ENCODE peak calls at places on chromosomes 6 and 20, in six cellular contexts. One of them, this sample, is unnamed.

GRCh38 chr6:6734463-6735455 is 146.2 kb downstream of the LY86 start:
- DNase-seq in iris pigment epithelial cell: no peak
- DNase-seq in cardiac muscle cell: peak; percentile 32
- DNase-seq in T-helper 1 cell: no peak
- DNase-seq in fibroblast of pulmonary artery: peak; percentile 36
- DNase-seq in NCI-H524: peak; percentile 70
- DNase-seq in this sample: no peak

GRCh38 chr20:2084703-2085102 is 16.9 kb upstream of the STK35 start:
- DNase-seq in T-helper 1 cell: no peak
- DNase-seq in cardiac muscle cell: peak; percentile 63
- DNase-seq in fibroblast of pulmonary artery: peak; percentile 41
- DNase-seq in iris pigment epithelial cell: no peak
- DNase-seq in NCI-H524: no peak
- DNase-seq in this sample: no peak

GRCh38 chr20:37437676-37438075 is 83.4 kb upstream of the NNAT start:
- DNase-seq in iris pigment epithelial cell: no peak
- DNase-seq in T-helper 1 cell: no peak
- DNase-seq in fibroblast of pulmonary artery: no peak
- DNase-seq in NCI-H524: no peak
- DNase-seq in cardiac muscle cell: no peak
- DNase-seq in this sample: no peak

GRCh38 chr6:5898563-5898962 is 108.2 kb downstream of the NRN1 start:
- DNase-seq in fibroblast of pulmonary artery: no peak
- DNase-seq in T-helper 1 cell: no peak
- DNase-seq in NCI-H524: no peak
- DNase-seq in cardiac muscle cell: no peak
- DNase-seq in iris pigment epithelial cell: no peak
- DNase-seq in this sample: no peak

GRCh38 chr20:51918561-51918960 is 116.2 kb upstream of the SALL4 start:
- DNase-seq in T-helper 1 cell: no peak
- DNase-seq in NCI-H524: no peak
- DNase-seq in iris pigment epithelial cell: no peak
- DNase-seq in cardiac muscle cell: no peak
- DNase-seq in fibroblast of pulmonary artery: no peak
- DNase-seq in this sample: no peak

GRCh38 chr20:47232518-47232917 is 124.0 kb downstream of the ZMYND8 start:
- DNase-seq in T-helper 1 cell: no peak
- DNase-seq in cardiac muscle cell: no peak
- DNase-seq in fibroblast of pulmonary artery: no peak
- DNase-seq in NCI-H524: no peak
- DNase-seq in iris pigment epithelial cell: no peak
- DNase-seq in this sample: no peak

GRCh38 chr6:105871542-105871941 is 214.6 kb upstream of the PRDM1 start:
- DNase-seq in NCI-H524: no peak
- DNase-seq in cardiac muscle cell: no peak
- DNase-seq in fibroblast of pulmonary artery: no peak
- DNase-seq in T-helper 1 cell: no peak
- DNase-seq in iris pigment epithelial cell: no peak
- DNase-seq in this sample: no peak

GRCh38 chr20:46348972-46349741 is 40.9 kb upstream of the CDH22 start:
- DNase-seq in T-helper 1 cell: peak; percentile 42
- DNase-seq in cardiac muscle cell: peak; percentile 63
- DNase-seq in iris pigment epithelial cell: peak; percentile 41
- DNase-seq in NCI-H524: peak; percentile 62
- DNase-seq in fibroblast of pulmonary artery: peak; percentile 55
- DNase-seq in this sample: peak; percentile 77

GRCh38 chr20:38073307-38074010 is 39.9 kb downstream of the RPRD1B start:
- DNase-seq in T-helper 1 cell: no peak
- DNase-seq in cardiac muscle cell: peak; percentile 98
- DNase-seq in fibroblast of pulmonary artery: peak; percentile 97
- DNase-seq in NCI-H524: peak; percentile 80
- DNase-seq in iris pigment epithelial cell: peak; percentile 98
- DNase-seq in this sample: peak; percentile 60

GRCh38 chr6:6975395-6976111 is 132.2 kb upstream of the RREB1 start:
- DNase-seq in fibroblast of pulmonary artery: no peak
- DNase-seq in NCI-H524: no peak
- DNase-seq in T-helper 1 cell: no peak
- DNase-seq in iris pigment epithelial cell: no peak
- DNase-seq in cardiac muscle cell: peak; percentile 30
- DNase-seq in this sample: no peak

GRCh38 chr6:160972111-160972510 is 19.5 kb upstream of the MAP3K4 start:
- DNase-seq in cardiac muscle cell: peak; percentile 85
- DNase-seq in T-helper 1 cell: no peak
- DNase-seq in iris pigment epithelial cell: peak; percentile 95
- DNase-seq in fibroblast of pulmonary artery: peak; percentile 74
- DNase-seq in NCI-H524: peak; percentile 20
- DNase-seq in this sample: no peak

This sample was measured in hepatocyte.